ENCODE peak calls at places on chromosomes 5 and 9, in four cellular contexts. V is Caki2, E is amniotic stem cell, X is ovary. A is an unnamed sample.

GRCh38 chr9:2299156-2299842 is 284.2 kb downstream of the SMARCA2 start:
- DNase-seq in V (no peak), E (no peak), X (no peak), A (no peak)

GRCh38 chr9:122302541-122302940 is 37.9 kb downstream of the MRRF start:
- DNase-seq in V (no peak), E (no peak), X (no peak), A (no peak)

GRCh38 chr9:70076678-70077077 is 33.0 kb downstream of the MAMDC2 start:
- DNase-seq in V (no peak), E (no peak), X (no peak), A (no peak)

GRCh38 chr9:73839471-73839870 is 657.7 kb upstream of the RORB start:
- DNase-seq in V (no peak), E (no peak), X (no peak), A (no peak)

GRCh38 chr9:127121628-127122175 is 733 bp downstream of the ANGPTL2 start:
- DNase-seq in V (no peak), E (no peak), X (peak), A (no peak)

GRCh38 chr9:128081052-128081451 is 13.0 kb downstream of the SLC25A25 start:
- DNase-seq in V (no peak), E (peak), X (peak), A (peak)

GRCh38 chr5:132271251-132272246 is 14.1 kb downstream of the PDLIM4 start:
- DNase-seq in V (no peak), E (no peak), X (no peak), A (no peak)

GRCh38 chr5:109374625-109375024 is 35.1 kb downstream of the PJA2 start:
- DNase-seq in V (no peak), E (no peak), X (no peak), A (peak)

GRCh38 chr5:60686164-60686563 is 13.8 kb downstream of the DEPDC1B start:
- DNase-seq in V (no peak), E (no peak), X (no peak), A (no peak)

GRCh38 chr5:56838409-56839039 is 23.2 kb downstream of the MAP3K1 start:
- DNase-seq in V (peak), E (peak), X (no peak), A (peak)

GRCh38 chr9:104361207-104361606 is 142.9 kb upstream of the OR13F1 start:
- DNase-seq in V (no peak), E (no peak), X (no peak), A (no peak)

GRCh38 chr9:128636024-128636390 is 20.6 kb downstream of the DYNC2I2 start:
- DNase-seq in V (peak), E (no peak), X (peak), A (no peak)

GRCh38 chr9:99478469-99479027 is 256.5 kb downstream of the SEC61B start:
- DNase-seq in V (no peak), E (no peak), X (no peak), A (no peak)

GRCh38 chr5:145925353-145925752 is 11.0 kb upstream of the SH3RF2 start:
- DNase-seq in V (peak), E (peak), X (no peak), A (no peak)

GRCh38 chr9:95515272-95516113 is 1.3 kb downstream of the PTCH1 start:
- DNase-seq in V (peak), E (no peak), X (peak), A (no peak)

GRCh38 chr9:76135902-76136301 is 245.4 kb downstream of the PCSK5 start:
- DNase-seq in V (peak), E (no peak), X (no peak), A (no peak)